ENCODE peak calls at places on chromosomes 2 and 18, in four cellular contexts. R, A, C and J are unnamed samples.

GRCh38 chr2:240687741-240688562 is 3.7 kb upstream of the AQP12A start:
- DNase-seq in R (no peak), A (no peak), C (no peak), J (no peak)

GRCh38 chr18:23690505-23691068 is 1.3 kb downstream of the LAMA3 start:
- DNase-seq in R (peak), A (no peak), C (peak), J (peak)

GRCh38 chr2:233208382-233209116 is 42.9 kb upstream of the ATG16L1 start:
- DNase-seq in R (peak), A (no peak), C (no peak), J (no peak)

GRCh38 chr2:20232837-20233207 is 7.9 kb upstream of the SDC1 start:
- DNase-seq in R (peak), A (no peak), C (no peak), J (no peak)

GRCh38 chr2:44330801-44331200 is 30.5 kb downstream of the PREPL start:
- DNase-seq in R (no peak), A (peak), C (no peak), J (no peak)

GRCh38 chr18:48319796-48320638 is 89.2 kb downstream of the ZBTB7C start:
- DNase-seq in R (no peak), A (peak), C (no peak), J (no peak)

GRCh38 chr2:45380131-45380836 is 230.8 kb downstream of the SRBD1 start:
- DNase-seq in R (peak), A (peak), C (no peak), J (no peak)

GRCh38 chr2:121052507-121052906 is 232.5 kb downstream of the TFCP2L1 start:
- DNase-seq in R (no peak), A (no peak), C (no peak), J (no peak)

GRCh38 chr2:9800639-9800974 is 42.7 kb upstream of the TAF1B start:
- DNase-seq in R (no peak), A (no peak), C (no peak), J (no peak)

GRCh38 chr18:59065684-59066083 is 74.0 kb upstream of the SEC11C start:
- DNase-seq in R (no peak), A (no peak), C (no peak), J (no peak)

GRCh38 chr18:59070181-59070912 is 69.3 kb upstream of the SEC11C start:
- DNase-seq in R (peak), A (peak), C (peak), J (peak)

GRCh38 chr18:59063912-59064311 is 75.8 kb upstream of the SEC11C start:
- DNase-seq in R (no peak), A (no peak), C (no peak), J (no peak)

GRCh38 chr18:59068672-59069071 is 71.0 kb upstream of the SEC11C start:
- DNase-seq in R (no peak), A (no peak), C (no peak), J (no peak)

DNA sequence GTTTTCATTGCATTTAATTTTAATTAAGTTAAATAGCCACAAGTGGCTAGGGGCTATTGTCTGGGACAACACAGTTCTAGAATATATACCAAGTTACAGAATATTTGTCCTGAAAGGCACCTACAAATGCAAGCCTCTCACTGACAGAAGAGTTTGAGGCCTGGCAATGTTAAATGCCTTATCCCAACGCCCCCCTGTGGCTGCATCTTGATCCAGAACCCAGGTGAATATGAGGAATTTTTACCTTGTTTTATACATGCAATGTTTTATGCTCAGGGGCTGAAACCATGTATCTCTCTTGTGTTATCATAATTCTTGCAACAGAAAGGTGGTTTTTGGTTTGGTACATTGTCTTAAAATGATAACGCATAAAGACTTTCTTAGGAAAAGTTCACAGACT is 71.8 kb upstream of the SEC11C start:
- DNase-seq in R (peak), A (peak), C (no peak), J (peak)
- TF ChIP-seq CTCF in R (peak), A (peak), C (no peak), J (peak)

GRCh38 chr2:226994775-226995174 is 158.9 kb downstream of the RHBDD1 start:
- DNase-seq in R (no peak), A (no peak), C (no peak), J (no peak)
- TF ChIP-seq CTCF in R (no peak), A (no peak), C (no peak), J (no peak)

GRCh38 chr2:47782557-47783490 is at the start of gene MSH6:
- DNase-seq in R (peak), A (peak), C (peak), J (peak)
- TF ChIP-seq CTCF in R (no peak), A (no peak), C (peak), J (no peak)

GRCh38 chr2:140949932-140950331 is 1180.9 kb downstream of the LRP1B start:
- DNase-seq in R (no peak), A (no peak), C (no peak), J (no peak)
- TF ChIP-seq CTCF in R (no peak), A (no peak), C (no peak), J (no peak)

GRCh38 chr2:38590053-38590452 is 12.7 kb downstream of the HNRNPLL start:
- DNase-seq in R (no peak), A (no peak), C (no peak), J (no peak)
- TF ChIP-seq CTCF in R (no peak), A (peak), C (no peak), J (peak)